ENCODE peak calls at places on chromosomes 16 and 17, in nine cellular contexts. One of them, this sample, is unnamed.

GRCh38 chr17:35801583-35802224 is 6.3 kb upstream of the MMP28 start:
- DNase-seq in pancreas: peak
- DNase-seq in adrenal gland: peak
- DNase-seq in BJ: no peak
- DNase-seq in esophagus muscularis mucosa: no peak
- DNase-seq in GM06990: no peak
- DNase-seq in activated B cell treated with CpG ODN at 0.5 μM for 24 hours: peak
- DNase-seq in transverse colon: peak
- DNase-seq in B cell: peak
- DNase-seq in this sample: no peak

GRCh38 chr16:19366384-19366783 is 51.3 kb upstream of the TMC5 start:
- DNase-seq in pancreas: no peak
- DNase-seq in adrenal gland: no peak
- DNase-seq in BJ: no peak
- DNase-seq in esophagus muscularis mucosa: no peak
- DNase-seq in GM06990: no peak
- DNase-seq in activated B cell treated with CpG ODN at 0.5 μM for 24 hours: no peak
- DNase-seq in transverse colon: no peak
- DNase-seq in B cell: no peak
- DNase-seq in this sample: no peak

GRCh38 chr17:81557276-81558114 is 5.3 kb upstream of the FAAP100 start:
- DNase-seq in pancreas: no peak
- DNase-seq in adrenal gland: no peak
- DNase-seq in BJ: no peak
- DNase-seq in esophagus muscularis mucosa: no peak
- DNase-seq in GM06990: no peak
- DNase-seq in activated B cell treated with CpG ODN at 0.5 μM for 24 hours: no peak
- DNase-seq in transverse colon: no peak
- DNase-seq in B cell: no peak
- DNase-seq in this sample: no peak

GRCh38 chr16:76656951-76657498 is 379.8 kb downstream of the CNTNAP4 start:
- DNase-seq in pancreas: no peak
- DNase-seq in adrenal gland: no peak
- DNase-seq in BJ: no peak
- DNase-seq in esophagus muscularis mucosa: no peak
- DNase-seq in GM06990: no peak
- DNase-seq in activated B cell treated with CpG ODN at 0.5 μM for 24 hours: no peak
- DNase-seq in transverse colon: no peak
- DNase-seq in B cell: no peak
- DNase-seq in this sample: no peak

GRCh38 chr16:73057369-73058210 is 9.7 kb upstream of the ZFHX3 start:
- DNase-seq in pancreas: peak
- DNase-seq in adrenal gland: no peak
- DNase-seq in BJ: no peak
- DNase-seq in esophagus muscularis mucosa: no peak
- DNase-seq in GM06990: peak
- DNase-seq in activated B cell treated with CpG ODN at 0.5 μM for 24 hours: peak
- DNase-seq in transverse colon: no peak
- DNase-seq in B cell: peak
- DNase-seq in this sample: no peak

GRCh38 chr17:67063146-67063545 is 18.8 kb downstream of the CACNG1 start:
- DNase-seq in pancreas: no peak
- DNase-seq in adrenal gland: no peak
- DNase-seq in BJ: no peak
- DNase-seq in esophagus muscularis mucosa: peak
- DNase-seq in GM06990: no peak
- DNase-seq in activated B cell treated with CpG ODN at 0.5 μM for 24 hours: no peak
- DNase-seq in transverse colon: no peak
- DNase-seq in B cell: no peak
- DNase-seq in this sample: no peak

GRCh38 chr16:20327444-20328041 is at the start of gene GP2:
- DNase-seq in pancreas: peak
- DNase-seq in adrenal gland: no peak
- DNase-seq in BJ: no peak
- DNase-seq in esophagus muscularis mucosa: no peak
- DNase-seq in GM06990: no peak
- DNase-seq in activated B cell treated with CpG ODN at 0.5 μM for 24 hours: no peak
- DNase-seq in transverse colon: no peak
- DNase-seq in B cell: no peak
- DNase-seq in this sample: no peak

GRCh38 chr16:30941600-30942420 is 7.1 kb upstream of the ORAI3 start:
- DNase-seq in pancreas: peak
- DNase-seq in adrenal gland: peak
- DNase-seq in BJ: no peak
- DNase-seq in esophagus muscularis mucosa: no peak
- DNase-seq in GM06990: peak
- DNase-seq in activated B cell treated with CpG ODN at 0.5 μM for 24 hours: peak
- DNase-seq in transverse colon: peak
- DNase-seq in B cell: peak
- DNase-seq in this sample: no peak

GRCh38 chr16:90044111-90044551 is 24.9 kb upstream of the DBNDD1 start:
- DNase-seq in pancreas: no peak
- DNase-seq in adrenal gland: peak
- DNase-seq in BJ: no peak
- DNase-seq in esophagus muscularis mucosa: no peak
- DNase-seq in GM06990: no peak
- DNase-seq in activated B cell treated with CpG ODN at 0.5 μM for 24 hours: no peak
- DNase-seq in transverse colon: peak
- DNase-seq in B cell: peak
- DNase-seq in this sample: no peak

GRCh38 chr16:46747777-46748651 is at the start of gene MYLK3:
- DNase-seq in pancreas: no peak
- DNase-seq in adrenal gland: no peak
- DNase-seq in BJ: no peak
- DNase-seq in esophagus muscularis mucosa: no peak
- DNase-seq in GM06990: no peak
- DNase-seq in activated B cell treated with CpG ODN at 0.5 μM for 24 hours: no peak
- DNase-seq in transverse colon: no peak
- DNase-seq in B cell: no peak
- DNase-seq in this sample: no peak

GRCh38 chr16:10992797-10993196 is 48.4 kb downstream of the CLEC16A start:
- DNase-seq in pancreas: no peak
- DNase-seq in adrenal gland: peak
- DNase-seq in BJ: no peak
- DNase-seq in esophagus muscularis mucosa: no peak
- DNase-seq in GM06990: no peak
- DNase-seq in activated B cell treated with CpG ODN at 0.5 μM for 24 hours: no peak
- DNase-seq in transverse colon: peak
- DNase-seq in B cell: no peak
- DNase-seq in this sample: no peak

GRCh38 chr17:78272181-78272913 is 40.9 kb downstream of the TMEM235 start:
- DNase-seq in pancreas: peak
- DNase-seq in adrenal gland: peak
- DNase-seq in BJ: no peak
- DNase-seq in esophagus muscularis mucosa: no peak
- DNase-seq in GM06990: no peak
- DNase-seq in activated B cell treated with CpG ODN at 0.5 μM for 24 hours: no peak
- DNase-seq in transverse colon: peak
- DNase-seq in B cell: no peak
- DNase-seq in this sample: no peak

GRCh38 chr17:63543822-63544420 is 6.4 kb upstream of the DCAF7 start:
- DNase-seq in pancreas: no peak
- DNase-seq in adrenal gland: peak
- DNase-seq in BJ: no peak
- DNase-seq in esophagus muscularis mucosa: no peak
- DNase-seq in GM06990: no peak
- DNase-seq in activated B cell treated with CpG ODN at 0.5 μM for 24 hours: no peak
- DNase-seq in transverse colon: no peak
- DNase-seq in B cell: no peak
- DNase-seq in this sample: no peak

GRCh38 chr16:27230562-27230991 is 27.3 kb downstream of the KDM8 start:
- DNase-seq in pancreas: peak
- DNase-seq in adrenal gland: no peak
- DNase-seq in BJ: no peak
- DNase-seq in esophagus muscularis mucosa: no peak
- DNase-seq in GM06990: no peak
- DNase-seq in activated B cell treated with CpG ODN at 0.5 μM for 24 hours: peak
- DNase-seq in transverse colon: peak
- DNase-seq in B cell: no peak
- DNase-seq in this sample: no peak

GRCh38 chr16:57253410-57253927 is 8.4 kb downstream of the ARL2BP start:
- DNase-seq in pancreas: no peak
- DNase-seq in adrenal gland: no peak
- DNase-seq in BJ: no peak
- DNase-seq in esophagus muscularis mucosa: no peak
- DNase-seq in GM06990: no peak
- DNase-seq in activated B cell treated with CpG ODN at 0.5 μM for 24 hours: no peak
- DNase-seq in transverse colon: no peak
- DNase-seq in B cell: no peak
- DNase-seq in this sample: no peak

GRCh38 chr16:17367932-17368331 is 102.8 kb downstream of the XYLT1 start:
- DNase-seq in pancreas: no peak
- DNase-seq in adrenal gland: peak
- DNase-seq in BJ: no peak
- DNase-seq in esophagus muscularis mucosa: no peak
- DNase-seq in GM06990: no peak
- DNase-seq in activated B cell treated with CpG ODN at 0.5 μM for 24 hours: no peak
- DNase-seq in transverse colon: peak
- DNase-seq in B cell: no peak
- DNase-seq in this sample: no peak
- TF ChIP-seq CTCF in pancreas: no peak
- TF ChIP-seq CTCF in adrenal gland: peak
- TF ChIP-seq CTCF in BJ: no peak
- TF ChIP-seq CTCF in esophagus muscularis mucosa: no peak
- TF ChIP-seq CTCF in GM06990: no peak
- TF ChIP-seq CTCF in activated B cell treated with CpG ODN at 0.5 μM for 24 hours: no peak
- TF ChIP-seq CTCF in transverse colon: no peak
- TF ChIP-seq CTCF in B cell: no peak
- TF ChIP-seq CTCF in this sample: peak

DNA sequence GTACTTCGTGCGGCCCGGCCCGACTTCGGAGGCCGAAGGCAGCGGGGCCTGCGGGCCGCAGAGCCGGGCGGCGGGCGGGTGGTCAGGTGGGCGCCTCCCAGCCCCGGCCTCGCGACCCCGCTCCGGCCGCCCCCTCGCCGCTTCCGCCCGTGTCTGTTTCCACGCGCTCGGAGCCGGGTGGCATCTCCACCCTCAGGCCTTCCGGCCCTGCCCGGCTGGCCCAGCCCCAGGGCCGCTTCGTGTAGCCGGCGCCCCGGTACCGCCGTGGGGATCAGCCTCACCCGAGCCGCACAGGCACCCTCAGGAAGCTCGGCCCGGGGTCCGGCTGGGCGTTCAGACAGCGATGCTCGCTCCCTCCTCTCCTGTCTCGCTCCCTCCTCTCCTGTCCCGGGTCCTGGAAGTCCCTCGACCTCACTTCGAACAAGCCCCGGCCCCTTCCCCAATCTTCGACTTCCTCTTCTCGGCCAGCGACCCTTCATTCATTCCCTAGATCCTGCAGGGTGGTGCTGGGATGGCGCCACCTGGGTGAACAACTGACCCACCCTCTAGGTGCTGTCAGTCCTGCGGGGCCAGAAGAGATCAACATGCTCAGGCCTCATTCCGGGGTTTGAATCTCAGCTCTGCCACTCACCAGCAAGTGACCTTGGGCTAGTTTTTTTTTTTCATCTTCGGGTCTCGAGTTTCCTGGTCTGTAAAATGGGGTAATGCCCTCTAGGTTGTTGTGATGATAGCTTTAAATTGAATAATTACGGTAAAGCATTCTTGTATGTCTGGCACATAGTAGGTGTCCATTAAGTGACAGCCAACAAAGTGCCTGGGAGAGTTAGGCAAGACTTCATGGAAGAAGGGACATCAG is 611 bp downstream of the VPS4A start:
- DNase-seq in pancreas: no peak
- DNase-seq in adrenal gland: peak
- DNase-seq in BJ: no peak
- DNase-seq in esophagus muscularis mucosa: no peak
- DNase-seq in GM06990: no peak
- DNase-seq in activated B cell treated with CpG ODN at 0.5 μM for 24 hours: no peak
- DNase-seq in transverse colon: peak
- DNase-seq in B cell: peak
- DNase-seq in this sample: no peak
- TF ChIP-seq CTCF in pancreas: no peak
- TF ChIP-seq CTCF in adrenal gland: no peak
- TF ChIP-seq CTCF in BJ: peak
- TF ChIP-seq CTCF in esophagus muscularis mucosa: no peak
- TF ChIP-seq CTCF in GM06990: peak
- TF ChIP-seq CTCF in activated B cell treated with CpG ODN at 0.5 μM for 24 hours: no peak
- TF ChIP-seq CTCF in transverse colon: no peak
- TF ChIP-seq CTCF in B cell: no peak
- TF ChIP-seq CTCF in this sample: no peak

DNA sequence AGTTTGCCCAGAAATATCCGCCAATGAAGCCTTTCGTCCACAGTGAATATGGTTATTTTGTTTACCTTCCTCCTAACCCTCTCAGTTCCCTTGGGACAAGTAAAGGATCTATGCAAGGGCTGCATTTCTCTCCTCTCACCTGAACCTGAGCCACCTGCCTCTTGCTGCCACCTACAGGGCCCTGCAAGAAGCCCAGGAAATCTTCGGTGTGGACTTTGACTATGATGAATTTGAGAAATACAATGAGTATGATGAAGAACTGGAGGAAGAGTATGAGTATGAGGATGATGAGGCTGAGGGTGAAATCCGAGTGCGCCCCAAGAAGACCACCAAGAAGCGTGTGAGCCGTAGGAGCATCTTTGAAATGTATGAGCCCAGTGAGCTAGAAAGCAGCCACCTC is 14.0 kb downstream of the SUPT6H start:
- DNase-seq in pancreas: no peak
- DNase-seq in adrenal gland: no peak
- DNase-seq in BJ: no peak
- DNase-seq in esophagus muscularis mucosa: no peak
- DNase-seq in GM06990: no peak
- DNase-seq in activated B cell treated with CpG ODN at 0.5 μM for 24 hours: no peak
- DNase-seq in transverse colon: peak
- DNase-seq in B cell: no peak
- DNase-seq in this sample: no peak
- TF ChIP-seq CTCF in pancreas: no peak
- TF ChIP-seq CTCF in adrenal gland: no peak
- TF ChIP-seq CTCF in BJ: peak
- TF ChIP-seq CTCF in esophagus muscularis mucosa: no peak
- TF ChIP-seq CTCF in GM06990: peak
- TF ChIP-seq CTCF in activated B cell treated with CpG ODN at 0.5 μM for 24 hours: no peak
- TF ChIP-seq CTCF in transverse colon: peak
- TF ChIP-seq CTCF in B cell: peak
- TF ChIP-seq CTCF in this sample: no peak

DNA sequence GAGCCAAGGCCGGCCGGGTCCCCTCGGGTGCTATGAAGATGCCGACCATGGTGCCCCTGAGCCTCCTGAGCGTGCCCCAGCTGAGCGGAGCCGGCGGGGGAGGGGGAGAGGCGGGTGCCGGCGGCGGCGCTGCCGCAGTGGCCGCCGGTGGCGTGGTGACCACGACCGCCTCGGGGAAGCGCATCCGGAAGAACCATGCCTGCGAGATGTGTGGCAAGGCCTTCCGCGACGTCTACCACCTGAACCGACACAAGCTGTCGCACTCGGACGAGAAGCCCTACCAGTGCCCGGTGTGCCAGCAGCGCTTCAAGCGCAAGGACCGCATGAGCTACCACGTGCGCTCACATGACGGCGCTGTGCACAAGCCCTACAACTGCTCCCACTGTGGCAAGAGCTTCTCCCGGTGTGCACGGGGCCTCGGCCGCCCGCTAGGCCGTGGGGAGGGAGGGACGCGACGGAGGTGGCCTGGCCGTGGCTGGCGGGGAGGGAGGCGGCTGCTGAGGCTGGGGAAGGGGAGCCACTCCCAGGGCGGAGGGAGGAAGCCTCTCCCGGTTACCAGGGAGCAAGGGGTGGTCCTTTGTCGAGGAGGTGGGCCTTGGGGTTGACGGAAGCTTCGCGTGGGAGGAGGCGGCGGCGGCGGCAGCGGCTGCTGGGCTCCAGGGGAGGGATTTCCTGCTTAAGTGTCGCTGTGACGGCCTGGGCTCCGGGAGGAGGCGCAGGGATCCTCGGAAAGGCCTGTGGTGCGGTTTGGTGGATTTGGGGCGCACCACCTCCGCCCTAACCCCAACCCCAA is 1.3 kb downstream of the MAZ start:
- DNase-seq in pancreas: peak
- DNase-seq in adrenal gland: peak
- DNase-seq in BJ: peak
- DNase-seq in esophagus muscularis mucosa: peak
- DNase-seq in GM06990: peak
- DNase-seq in activated B cell treated with CpG ODN at 0.5 μM for 24 hours: peak
- DNase-seq in transverse colon: peak
- DNase-seq in B cell: peak
- DNase-seq in this sample: no peak
- TF ChIP-seq CTCF in pancreas: no peak
- TF ChIP-seq CTCF in adrenal gland: peak
- TF ChIP-seq CTCF in BJ: peak
- TF ChIP-seq CTCF in esophagus muscularis mucosa: peak
- TF ChIP-seq CTCF in GM06990: peak
- TF ChIP-seq CTCF in activated B cell treated with CpG ODN at 0.5 μM for 24 hours: no peak
- TF ChIP-seq CTCF in transverse colon: peak
- TF ChIP-seq CTCF in B cell: peak
- TF ChIP-seq CTCF in this sample: peak

This sample was measured in type B pancreatic cell.